ENCODE peak calls at places on chromosomes 6 and 20, in four cellular contexts. K is PC-3, D is breast epithelium, W is right cardiac atrium. U is an unnamed sample.
A peak's percentile ranks its signal among the peaks of the same experiment; 100 is the strongest.

GRCh38 chr6:37525460-37526357 is 26.0 kb upstream of the CCDC167 start:
- DNase-seq in K (peak; percentile 27), D (no peak), W (no peak), U (no peak)

GRCh38 chr6:130966581-130966980 is 96.5 kb downstream of the EPB41L2 start:
- DNase-seq in D (no peak), K (no peak), W (no peak), U (no peak)

GRCh38 chr6:67667640-67668422 is 967.3 kb upstream of the ADGRB3 start:
- DNase-seq in K (no peak), D (no peak), W (no peak), U (no peak)

GRCh38 chr6:154471609-154472362 is 38.7 kb downstream of the CNKSR3 start:
- DNase-seq in D (no peak), K (no peak), W (no peak), U (no peak)

GRCh38 chr6:86256615-86257187 is 614.0 kb upstream of the SYNCRIP start:
- DNase-seq in K (no peak), W (no peak), D (no peak), U (no peak)

GRCh38 chr6:152701863-152702401 is 4.2 kb downstream of the MYCT1 start:
- DNase-seq in D (no peak), K (no peak), W (no peak), U (no peak)

GRCh38 chr6:14765106-14765505 is 480.8 kb upstream of the JARID2 start:
- DNase-seq in W (no peak), K (peak; percentile 49), D (no peak), U (no peak)

GRCh38 chr6:14897836-14898235 is 348.0 kb upstream of the JARID2 start:
- DNase-seq in W (no peak), D (no peak), K (no peak), U (no peak)

GRCh38 chr20:43549416-43550136 is 9.3 kb upstream of the SGK2 start:
- DNase-seq in W (no peak), K (no peak), D (no peak), U (no peak)

GRCh38 chr6:42781811-42782688 is at the start of gene BICRAL:
- DNase-seq in K (peak; percentile 78), W (peak; percentile 55), D (no peak), U (peak; percentile 69)

GRCh38 chr6:136085370-136086115 is 164.6 kb downstream of the MTFR2 start:
- DNase-seq in K (peak; percentile 60), W (no peak), D (no peak), U (no peak)

GRCh38 chr20:54476336-54476928 is 1.0 kb downstream of the DOK5 start:
- DNase-seq in K (no peak), D (no peak), W (no peak), U (no peak)

GRCh38 chr6:127938701-127939100 is 37.8 kb upstream of the THEMIS start:
- DNase-seq in W (no peak), D (no peak), K (peak; percentile 71), U (no peak)

GRCh38 chr20:63381781-63382431 is 20.8 kb upstream of the CHRNA4 start:
- DNase-seq in D (no peak), K (peak; percentile 25), W (no peak), U (no peak)

GRCh38 chr6:66662721-66663120 is 955.7 kb upstream of the EYS start:
- DNase-seq in K (no peak), W (no peak), D (no peak), U (no peak)

DNA sequence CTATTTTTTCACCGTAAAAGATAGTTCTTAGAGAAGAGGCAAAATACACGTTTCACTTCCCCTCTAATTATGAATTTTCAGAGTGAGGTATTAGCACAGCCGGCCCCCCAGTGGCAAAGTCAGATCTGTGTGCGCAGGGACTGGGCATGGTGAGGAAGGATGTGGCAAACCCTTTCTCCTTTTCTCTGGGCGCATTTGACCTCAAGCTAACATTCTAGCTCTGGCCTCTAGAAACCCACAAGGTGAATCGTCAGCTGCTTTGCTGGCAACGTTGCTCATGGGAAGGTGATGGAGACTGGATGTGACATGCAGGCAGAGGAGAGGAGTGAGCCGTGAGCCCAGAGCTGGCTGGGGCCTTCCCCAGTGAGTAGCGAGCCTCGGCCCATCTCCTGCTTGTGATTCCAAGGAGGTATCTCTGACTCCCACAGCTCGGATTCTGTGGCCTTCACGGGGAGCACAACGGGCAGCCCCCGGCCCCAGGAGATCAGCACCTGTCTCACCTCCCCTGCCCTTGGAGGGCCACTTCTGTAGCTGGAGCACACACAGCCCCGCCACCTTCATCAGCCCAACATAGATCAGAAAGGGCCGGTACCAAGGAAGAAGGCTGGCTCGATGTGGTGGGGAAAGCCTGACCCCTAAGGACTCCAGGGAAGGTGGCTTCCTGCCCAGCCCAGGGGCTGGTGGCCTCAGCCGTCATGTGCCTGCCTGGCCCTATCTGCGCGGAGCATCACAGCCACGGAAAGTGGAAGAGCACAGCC is 152.8 kb downstream of the TAF4 start:
- DNase-seq in K (no peak), W (no peak), D (no peak), U (no peak)
- H3K27ac ChIP-seq in K (no peak overlapping the region), W (no peak overlapping the region), D (no peak overlapping the region), U (no peak overlapping the region)

GRCh38 chr6:1594495-1595200 is 15.1 kb upstream of the FOXC1 start:
- DNase-seq in K (no peak), D (no peak), W (no peak), U (no peak)

GRCh38 chr6:1597924-1598323 is 11.8 kb upstream of the FOXC1 start:
- DNase-seq in D (no peak), W (no peak), K (peak; percentile 82), U (no peak)

GRCh38 chr6:1597121-1597744 is 12.5 kb upstream of the FOXC1 start:
- DNase-seq in K (no peak), D (no peak), W (no peak), U (no peak)

GRCh38 chr6:1595271-1596087 is 14.2 kb upstream of the FOXC1 start:
- DNase-seq in W (no peak), K (no peak), D (no peak), U (no peak)

DNA sequence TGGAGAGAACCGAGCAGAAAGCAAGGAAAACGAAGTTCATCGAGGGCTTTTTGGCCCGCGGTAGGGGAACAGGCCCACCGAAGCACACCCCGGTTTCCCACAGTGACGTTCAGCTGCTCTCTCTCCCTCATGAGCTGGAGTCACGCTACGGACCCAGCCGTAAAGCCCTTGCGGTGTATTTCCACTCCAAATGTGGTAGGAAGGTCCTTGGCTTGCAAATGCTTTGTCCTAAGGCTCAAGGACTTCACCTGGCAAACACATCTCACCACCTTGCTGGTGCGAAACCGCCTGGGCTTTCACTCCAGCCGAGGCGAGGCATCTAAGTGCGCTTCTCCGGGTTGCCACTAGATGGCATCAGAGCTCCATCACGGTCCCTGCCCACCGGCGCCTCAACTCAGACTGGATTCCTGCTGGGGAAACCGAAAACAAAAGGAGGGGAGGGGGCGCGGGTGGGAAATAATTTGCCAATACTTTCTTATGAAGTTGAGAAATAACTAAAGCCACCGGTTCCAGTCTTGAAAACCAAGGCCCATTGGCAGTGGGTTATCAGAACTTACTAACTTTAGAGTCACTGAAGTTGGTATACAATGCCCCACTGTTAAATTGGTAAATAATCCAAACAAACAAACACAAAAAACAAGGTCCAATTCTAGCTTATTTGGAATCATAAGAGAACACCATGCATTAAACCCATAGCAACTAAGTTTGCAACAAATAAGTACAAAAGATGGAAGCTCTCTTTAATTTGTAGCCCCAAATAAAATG is 13.4 kb upstream of the FOXC1 start:
- DNase-seq in K (peak; percentile 66), D (peak; percentile 82), W (no peak), U (peak; percentile 78)
- H3K27ac ChIP-seq in K (no peak overlapping the region), D (peak overlapping the region; percentile 33), W (no peak overlapping the region), U (no peak overlapping the region)

DNA sequence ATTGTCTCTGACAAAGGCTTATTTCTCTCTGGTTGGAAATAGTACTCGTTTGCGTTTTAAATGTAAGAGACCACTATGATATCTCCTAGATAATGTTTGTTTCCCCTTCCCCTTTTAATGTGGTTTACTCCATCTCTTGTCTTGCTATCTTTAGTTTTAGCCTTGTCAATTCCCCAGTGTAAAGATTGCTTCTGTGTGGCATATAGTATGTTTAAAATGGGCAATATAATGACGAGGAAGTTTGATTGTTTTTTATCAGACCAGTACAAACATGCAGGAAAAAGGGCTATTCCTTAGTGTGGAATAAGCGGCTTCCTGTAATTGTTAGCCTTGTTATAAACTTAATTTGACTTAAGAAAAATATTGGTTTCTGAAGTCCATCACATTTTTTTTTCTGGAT is 3.1 kb downstream of the QKI start:
- DNase-seq in W (no peak), K (no peak), D (no peak), U (no peak)
- H3K27ac ChIP-seq in W (no peak overlapping the region), K (peak overlapping the region; percentile 11), D (peak overlapping the region; percentile 99), U (peak overlapping the region; percentile 61)

DNA sequence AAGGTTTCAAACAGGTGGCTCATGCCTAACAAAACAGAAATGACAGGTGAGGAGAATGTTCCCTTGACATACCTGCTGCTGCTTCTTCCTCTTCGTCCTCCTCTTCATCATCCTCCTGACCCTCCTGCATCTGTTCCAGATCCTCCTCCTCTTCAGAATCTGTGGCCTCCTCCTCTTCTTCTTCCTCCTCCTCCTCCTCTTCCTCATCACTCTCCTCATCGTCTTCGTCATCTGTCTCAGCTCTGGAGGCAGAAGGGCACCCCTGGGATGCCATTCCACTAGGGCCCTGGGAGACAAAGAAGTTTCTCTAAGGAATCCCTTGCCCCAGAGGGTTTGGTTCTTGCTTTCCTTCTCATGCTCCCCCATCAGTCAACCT is 2.4 kb upstream of the ZBTB22 start:
- DNase-seq in W (no peak), D (no peak), K (no peak), U (no peak)
- H3K27ac ChIP-seq in W (peak overlapping the region; percentile 61), D (peak overlapping the region; percentile 92), K (peak overlapping the region; percentile 86), U (peak overlapping the region; percentile 39)

U was measured in testis.